ENCODE peak calls at places on chromosomes 1 and 21, in seven cellular contexts. F is osteocyte, Y is heart right ventricle, M is upper lobe of right lung, L is fibroblast of mammary gland, V is A549, E is thoracic aorta. U is an unnamed sample.

GRCh38 chr1:204031098-204031710 is 41.7 kb upstream of the SOX13 start:
- DNase-seq in F (no peak), Y (no peak), M (peak), L (no peak), V (no peak), E (no peak), U (no peak)

GRCh38 chr1:53371121-53371666 is 43.3 kb upstream of the LRP8 start:
- DNase-seq in F (peak), Y (no peak), M (peak), L (no peak), V (no peak), E (no peak), U (peak)

GRCh38 chr1:184242507-184242943 is 144.3 kb upstream of the C1orf21 start:
- DNase-seq in F (no peak), Y (no peak), M (no peak), L (peak), V (no peak), E (no peak), U (no peak)

GRCh38 chr1:205530116-205530515 is 25.6 kb downstream of the CDK18 start:
- DNase-seq in F (no peak), Y (no peak), M (no peak), L (no peak), V (no peak), E (no peak), U (no peak)

GRCh38 chr1:215923129-215923824 is 356.2 kb downstream of the KCTD3 start:
- DNase-seq in F (no peak), Y (no peak), M (no peak), L (peak), V (no peak), E (no peak), U (no peak)

GRCh38 chr1:245181123-245181522 is 26.3 kb downstream of the KIF26B start:
- DNase-seq in F (no peak), Y (no peak), M (no peak), L (no peak), V (no peak), E (no peak), U (no peak)

GRCh38 chr1:111948209-111949131 is 41.0 kb downstream of the KCND3 start:
- DNase-seq in F (no peak), Y (peak), M (peak), L (peak), V (no peak), E (no peak), U (no peak)

GRCh38 chr1:178341218-178341956 is 155.4 kb downstream of the CLEC20A start:
- DNase-seq in F (no peak), Y (peak), M (peak), L (peak), V (peak), E (peak), U (peak)

GRCh38 chr1:18261891-18262290 is 154.3 kb downstream of the IGSF21 start:
- DNase-seq in F (no peak), Y (no peak), M (no peak), L (no peak), V (no peak), E (no peak), U (no peak)

GRCh38 chr1:109926662-109927300 is 16.1 kb downstream of the CSF1 start:
- DNase-seq in F (no peak), Y (no peak), M (no peak), L (peak), V (no peak), E (no peak), U (no peak)

GRCh38 chr1:22428672-22429071 is 23.0 kb upstream of the ZBTB40 start:
- DNase-seq in F (no peak), Y (no peak), M (no peak), L (peak), V (peak), E (no peak), U (no peak)

GRCh38 chr1:25990702-25991395 is 7.0 kb downstream of the PAFAH2 start:
- DNase-seq in F (no peak), Y (no peak), M (no peak), L (no peak), V (no peak), E (no peak), U (no peak)

GRCh38 chr1:81179239-81179638 is 621.5 kb upstream of the ADGRL2 start:
- DNase-seq in F (no peak), Y (no peak), M (no peak), L (peak), V (peak), E (no peak), U (no peak)

GRCh38 chr21:32708069-32708468 is 19.7 kb downstream of the SYNJ1 start:
- DNase-seq in F (no peak), Y (no peak), M (no peak), L (no peak), V (no peak), E (no peak), U (no peak)

GRCh38 chr1:39491146-39491921 is at the start of gene BMP8A:
- DNase-seq in F (no peak), Y (peak), M (peak), L (no peak), V (peak), E (no peak), U (no peak)

GRCh38 chr1:25568834-25569598 is 25.6 kb downstream of the LDLRAP1 start:
- DNase-seq in F (no peak), Y (no peak), M (no peak), L (peak), V (peak), E (peak), U (no peak)

GRCh38 chr21:32494946-32495703 is 82.6 kb downstream of the EVA1C start:
- DNase-seq in F (no peak), Y (no peak), M (no peak), L (peak), V (peak), E (peak), U (no peak)

GRCh38 chr1:212611000-212611636 is 2.6 kb downstream of the ATF3 start:
- DNase-seq in F (no peak), Y (no peak), M (no peak), L (no peak), V (no peak), E (no peak), U (no peak)

GRCh38 chr1:241551759-241552638 is 19.8 kb downstream of the KMO start:
- DNase-seq in F (no peak), Y (no peak), M (peak), L (no peak), V (no peak), E (peak), U (no peak)

GRCh38 chr1:53535846-53536245 is 76.6 kb downstream of the DMRTB1 start:
- DNase-seq in F (no peak), Y (no peak), M (no peak), L (peak), V (no peak), E (no peak), U (no peak)

GRCh38 chr1:93964777-93965200 is 55.6 kb upstream of the GCLM start:
- DNase-seq in F (no peak), Y (no peak), M (no peak), L (peak), V (peak), E (no peak), U (no peak)

GRCh38 chr1:117821782-117822447 is 107.5 kb downstream of the GDAP2 start:
- DNase-seq in F (no peak), Y (no peak), M (no peak), L (peak), V (peak), E (peak), U (no peak)

GRCh38 chr1:172499636-172500141 is 33.3 kb upstream of the SUCO start:
- DNase-seq in F (no peak), Y (peak), M (peak), L (peak), V (peak), E (no peak), U (no peak)

GRCh38 chr1:162856260-162856659 is 4.7 kb downstream of the CCDC190 start:
- DNase-seq in F (no peak), Y (no peak), M (no peak), L (peak), V (no peak), E (no peak), U (no peak)

GRCh38 chr1:1937549-1938275 is 18.6 kb upstream of the TMEM52 start:
- DNase-seq in F (no peak), Y (no peak), M (no peak), L (no peak), V (no peak), E (no peak), U (no peak)
- TF ChIP-seq CTCF in F (no peak), Y (no peak), M (no peak), L (no peak), V (no peak), E (no peak), U (no peak)

GRCh38 chr1:223175032-223175431 is 32.0 kb upstream of the TLR5 start:
- DNase-seq in F (no peak), Y (no peak), M (no peak), L (no peak), V (peak), E (no peak), U (no peak)
- TF ChIP-seq CTCF in F (no peak), Y (peak), M (no peak), L (peak), V (peak), E (no peak), U (peak)

GRCh38 chr1:59846209-59846894 is 31.6 kb downstream of the HOOK1 start:
- DNase-seq in F (no peak), Y (no peak), M (no peak), L (no peak), V (no peak), E (no peak), U (no peak)
- TF ChIP-seq CTCF in F (no peak), Y (no peak), M (no peak), L (no peak), V (no peak), E (no peak), U (no peak)

DNA sequence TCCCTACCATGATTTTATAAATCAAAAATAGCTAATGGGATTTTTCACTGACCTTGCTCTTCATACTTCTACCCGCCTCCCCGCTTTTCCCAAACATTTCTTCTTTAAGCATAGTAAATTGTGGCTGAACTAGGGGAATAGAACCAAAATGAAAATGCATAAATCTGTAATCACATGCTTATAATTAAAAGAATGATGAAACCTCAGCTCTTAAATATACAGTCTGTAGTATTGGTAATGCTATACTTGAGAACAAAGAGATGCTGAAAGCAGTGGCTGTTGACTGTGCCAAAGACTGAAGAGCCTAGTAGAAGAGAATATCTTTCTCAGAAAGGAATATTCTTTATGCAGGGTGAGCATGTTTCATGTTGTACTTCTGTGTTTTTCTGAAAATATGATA is 249.1 kb downstream of the GREM2 start:
- DNase-seq in F (no peak), Y (no peak), M (no peak), L (no peak), V (no peak), E (no peak), U (no peak)
- TF ChIP-seq CTCF in F (no peak), Y (no peak), M (no peak), L (no peak), V (no peak), E (no peak), U (no peak)